ENCODE peak calls at places on chromosome 12, in six cellular contexts. D, E, I, V, W and Y are unnamed samples.

GRCh38 chr12:78951746-78952532 is 87.4 kb downstream of the SYT1 start:
- DNase-seq in V (peak), E (peak), I (no peak), W (no peak), D (no peak), Y (no peak)

GRCh38 chr12:29350080-29350479 is 30.9 kb downstream of the ERGIC2 start:
- DNase-seq in E (no peak), W (no peak), D (no peak), V (no peak), I (no peak), Y (no peak)

GRCh38 chr12:131833896-131834641 is 5.9 kb downstream of the MMP17 start:
- DNase-seq in W (no peak), I (peak), D (no peak), V (no peak), E (peak), Y (no peak)

GRCh38 chr12:30110970-30111586 is 327.3 kb upstream of the TMTC1 start:
- DNase-seq in E (no peak), V (peak), I (no peak), D (no peak), W (no peak), Y (no peak)

GRCh38 chr12:118060301-118061010 is 523 bp downstream of the WSB2 start:
- DNase-seq in I (peak), V (peak), D (no peak), W (no peak), E (no peak), Y (no peak)

GRCh38 chr12:1628671-1629337 is at the start of gene WNT5B:
- DNase-seq in D (no peak), V (no peak), W (no peak), E (no peak), I (no peak), Y (no peak)

GRCh38 chr12:62834971-62835547 is 99.9 kb downstream of the PPM1H start:
- DNase-seq in I (no peak), D (no peak), E (no peak), W (no peak), V (peak), Y (no peak)

GRCh38 chr12:15788266-15789214 is 648 bp downstream of the EPS8 start:
- DNase-seq in E (no peak), V (peak), I (no peak), W (no peak), D (peak), Y (no peak)

GRCh38 chr12:12559699-12560296 is 2.9 kb downstream of the DUSP16 start:
- DNase-seq in V (no peak), W (no peak), D (no peak), I (no peak), E (no peak), Y (no peak)